ENCODE peak calls at places on chromosomes 2 and 18, in eight cellular contexts. One of them, this sample, is unnamed.

GRCh38 chr2:85414761-85415498 is 3.6 kb upstream of the SH2D6 start:
- DNase-seq in NCI-H1092: no peak
- DNase-seq in hepatic stellate cell: no peak
- DNase-seq in T-helper 17 cell: no peak
- DNase-seq in keratinocyte: no peak
- DNase-seq in ovary: no peak
- DNase-seq in T-cell: no peak
- DNase-seq in H7: no peak
- DNase-seq in this sample: no peak

GRCh38 chr2:58614259-58614658 is 373.1 kb upstream of the FANCL start:
- DNase-seq in H7: no peak
- DNase-seq in T-cell: no peak
- DNase-seq in keratinocyte: no peak
- DNase-seq in ovary: no peak
- DNase-seq in hepatic stellate cell: no peak
- DNase-seq in NCI-H1092: no peak
- DNase-seq in T-helper 17 cell: no peak
- DNase-seq in this sample: no peak

GRCh38 chr2:211823886-211824479 is 714.6 kb downstream of the ERBB4 start:
- DNase-seq in hepatic stellate cell: no peak
- DNase-seq in NCI-H1092: no peak
- DNase-seq in T-helper 17 cell: no peak
- DNase-seq in ovary: no peak
- DNase-seq in keratinocyte: no peak
- DNase-seq in H7: no peak
- DNase-seq in T-cell: no peak
- DNase-seq in this sample: no peak

GRCh38 chr2:70627499-70627898 is 73.9 kb upstream of the TGFA start:
- DNase-seq in NCI-H1092: peak; percentile 17
- DNase-seq in hepatic stellate cell: no peak
- DNase-seq in T-helper 17 cell: no peak
- DNase-seq in ovary: no peak
- DNase-seq in T-cell: no peak
- DNase-seq in keratinocyte: no peak
- DNase-seq in H7: no peak
- DNase-seq in this sample: peak; percentile 77

GRCh38 chr2:48512586-48512985 is 17.4 kb upstream of the STON1 start:
- DNase-seq in H7: no peak
- DNase-seq in keratinocyte: no peak
- DNase-seq in T-cell: no peak
- DNase-seq in T-helper 17 cell: no peak
- DNase-seq in hepatic stellate cell: no peak
- DNase-seq in ovary: no peak
- DNase-seq in NCI-H1092: no peak
- DNase-seq in this sample: no peak

GRCh38 chr2:120741514-120742448 is 6.1 kb downstream of the GLI2 start:
- DNase-seq in T-helper 17 cell: no peak
- DNase-seq in hepatic stellate cell: no peak
- DNase-seq in keratinocyte: no peak
- DNase-seq in ovary: peak; percentile 43
- DNase-seq in NCI-H1092: no peak
- DNase-seq in T-cell: no peak
- DNase-seq in H7: peak; percentile 85
- DNase-seq in this sample: peak; percentile 19

GRCh38 chr2:164624296-164624695 is 3.0 kb upstream of the GRB14 start:
- DNase-seq in NCI-H1092: no peak
- DNase-seq in keratinocyte: no peak
- DNase-seq in hepatic stellate cell: no peak
- DNase-seq in T-cell: no peak
- DNase-seq in H7: peak; percentile 32
- DNase-seq in T-helper 17 cell: no peak
- DNase-seq in ovary: no peak
- DNase-seq in this sample: no peak

GRCh38 chr2:9800975-9801723 is 42.1 kb upstream of the TAF1B start:
- DNase-seq in keratinocyte: peak; percentile 98
- DNase-seq in T-helper 17 cell: peak; percentile 78
- DNase-seq in NCI-H1092: no peak
- DNase-seq in H7: peak; percentile 65
- DNase-seq in ovary: no peak
- DNase-seq in T-cell: peak; percentile 54
- DNase-seq in hepatic stellate cell: peak; percentile 65
- DNase-seq in this sample: peak; percentile 20

GRCh38 chr2:200353873-200354272 is 47.4 kb downstream of the SPATS2L start:
- DNase-seq in NCI-H1092: no peak
- DNase-seq in keratinocyte: no peak
- DNase-seq in T-cell: no peak
- DNase-seq in ovary: no peak
- DNase-seq in T-helper 17 cell: no peak
- DNase-seq in hepatic stellate cell: no peak
- DNase-seq in H7: no peak
- DNase-seq in this sample: no peak

GRCh38 chr18:23424616-23425015 is 28.5 kb upstream of the RIOK3 start:
- DNase-seq in ovary: no peak
- DNase-seq in keratinocyte: no peak
- DNase-seq in T-cell: no peak
- DNase-seq in hepatic stellate cell: no peak
- DNase-seq in NCI-H1092: no peak
- DNase-seq in T-helper 17 cell: no peak
- DNase-seq in H7: no peak
- DNase-seq in this sample: no peak

GRCh38 chr18:76565238-76566173 is 70.5 kb upstream of the ZNF516 start:
- DNase-seq in T-helper 17 cell: no peak
- DNase-seq in T-cell: no peak
- DNase-seq in H7: peak; percentile 92
- DNase-seq in keratinocyte: no peak
- DNase-seq in NCI-H1092: no peak
- DNase-seq in ovary: peak; percentile 80
- DNase-seq in hepatic stellate cell: peak; percentile 87
- DNase-seq in this sample: peak; percentile 25

GRCh38 chr2:38405917-38406596 is 29.0 kb upstream of the ATL2 start:
- DNase-seq in T-helper 17 cell: no peak
- DNase-seq in T-cell: no peak
- DNase-seq in H7: no peak
- DNase-seq in keratinocyte: no peak
- DNase-seq in NCI-H1092: no peak
- DNase-seq in ovary: peak; percentile 31
- DNase-seq in hepatic stellate cell: no peak
- DNase-seq in this sample: no peak

GRCh38 chr18:34153711-34154110 is 71.0 kb downstream of the NOL4 start:
- DNase-seq in T-helper 17 cell: no peak
- DNase-seq in keratinocyte: no peak
- DNase-seq in T-cell: no peak
- DNase-seq in hepatic stellate cell: peak; percentile 17
- DNase-seq in H7: no peak
- DNase-seq in NCI-H1092: no peak
- DNase-seq in ovary: no peak
- DNase-seq in this sample: peak; percentile 17

This sample was measured in LoVo.